ENCODE peak calls at places on chromosomes 11 and 22, in four cellular contexts. S is H1, L is HepG2, F is GM12891. Q is an unnamed sample.

GRCh38 chr11:12094872-12095800 is 15.3 kb upstream of the MICAL2 start:
- DNase-seq in S (no peak), L (no peak), F (no peak), Q (no peak)

GRCh38 chr11:83816572-83817187 is 530.5 kb upstream of the CCDC90B start:
- DNase-seq in S (no peak), L (peak; percentile 9), F (no peak), Q (no peak)

GRCh38 chr11:85801527-85801926 is 9.4 kb downstream of the SYTL2 start:
- DNase-seq in S (no peak), L (no peak), F (no peak), Q (no peak)

GRCh38 chr11:96397863-96398262 is 8.1 kb downstream of the JRKL start:
- DNase-seq in S (no peak), L (no peak), F (no peak), Q (no peak)

GRCh38 chr11:106088896-106089295 is 11.4 kb downstream of the AASDHPPT start:
- DNase-seq in S (no peak), L (no peak), F (no peak), Q (no peak)

GRCh38 chr22:30031764-30032468 is 48.3 kb upstream of the HORMAD2 start:
- DNase-seq in S (no peak), L (no peak), F (no peak), Q (no peak)

GRCh38 chr22:49153921-49154320 is 673.8 kb downstream of the BRD1 start:
- DNase-seq in S (no peak), L (no peak), F (no peak), Q (no peak)

GRCh38 chr11:100808904-100809491 is 121.9 kb downstream of the ARHGAP42 start:
- DNase-seq in S (no peak), L (no peak), F (no peak), Q (no peak)

GRCh38 chr11:41486436-41486835 is 27.0 kb upstream of the LRRC4C start:
- DNase-seq in S (no peak), L (no peak), F (no peak), Q (no peak)

GRCh38 chr11:13415201-13415600 is 47.8 kb downstream of the BTBD10 start:
- DNase-seq in S (no peak), L (no peak), F (no peak), Q (no peak)

GRCh38 chr11:102551188-102551781 is 20.7 kb upstream of the MMP7 start:
- DNase-seq in S (no peak), L (no peak), F (no peak), Q (no peak)

GRCh38 chr22:42604403-42604802 is 10.3 kb downstream of the POLDIP3 start:
- DNase-seq in S (no peak), L (no peak), F (no peak), Q (no peak)

GRCh38 chr11:85941380-85941973 is 86.3 kb downstream of the CCDC83 start:
- DNase-seq in S (peak; percentile 29), L (peak; percentile 56), F (peak; percentile 32), Q (no peak)

GRCh38 chr11:456533-456932 is 6.5 kb downstream of the PTDSS2 start:
- DNase-seq in S (no peak), L (no peak), F (peak; percentile 68), Q (peak; percentile 70)

GRCh38 chr11:111559791-111560190 is 19.3 kb downstream of the LAYN start:
- DNase-seq in S (no peak), L (no peak), F (no peak), Q (no peak)

GRCh38 chr11:64870176-64870892 is 8.1 kb downstream of the EHD1 start:
- DNase-seq in S (no peak), L (peak; percentile 74), F (no peak), Q (no peak)

GRCh38 chr11:30917859-30918478 is 331.8 kb upstream of the MPPED2 start:
- DNase-seq in S (no peak), L (peak; percentile 40), F (peak; percentile 7), Q (peak; percentile 1)

GRCh38 chr11:92240946-92241345 is 16.3 kb downstream of the FAT3 start:
- DNase-seq in S (no peak), L (no peak), F (no peak), Q (no peak)

GRCh38 chr11:75547617-75548054 is 14.4 kb upstream of the SERPINH1 start:
- DNase-seq in S (no peak), L (peak; percentile 64), F (no peak), Q (peak; percentile 66)

GRCh38 chr11:108947654-108948570 is 283.0 kb downstream of the DDX10 start:
- DNase-seq in S (no peak), L (no peak), F (no peak), Q (no peak)

GRCh38 chr22:29150701-29151100 is 55.0 kb upstream of the EMID1 start:
- DNase-seq in S (no peak), L (no peak), F (no peak), Q (no peak)

GRCh38 chr22:20738394-20739089 is 35.4 kb upstream of the SERPIND1 start:
- DNase-seq in S (no peak), L (no peak), F (no peak), Q (no peak)

GRCh38 chr11:43925932-43926505 is 16.4 kb upstream of the C11orf96 start:
- DNase-seq in S (no peak), L (no peak), F (no peak), Q (no peak)

GRCh38 chr11:130029137-130029536 is 26.5 kb upstream of the PRDM10 start:
- DNase-seq in S (no peak), L (peak; percentile 59), F (no peak), Q (no peak)

DNA sequence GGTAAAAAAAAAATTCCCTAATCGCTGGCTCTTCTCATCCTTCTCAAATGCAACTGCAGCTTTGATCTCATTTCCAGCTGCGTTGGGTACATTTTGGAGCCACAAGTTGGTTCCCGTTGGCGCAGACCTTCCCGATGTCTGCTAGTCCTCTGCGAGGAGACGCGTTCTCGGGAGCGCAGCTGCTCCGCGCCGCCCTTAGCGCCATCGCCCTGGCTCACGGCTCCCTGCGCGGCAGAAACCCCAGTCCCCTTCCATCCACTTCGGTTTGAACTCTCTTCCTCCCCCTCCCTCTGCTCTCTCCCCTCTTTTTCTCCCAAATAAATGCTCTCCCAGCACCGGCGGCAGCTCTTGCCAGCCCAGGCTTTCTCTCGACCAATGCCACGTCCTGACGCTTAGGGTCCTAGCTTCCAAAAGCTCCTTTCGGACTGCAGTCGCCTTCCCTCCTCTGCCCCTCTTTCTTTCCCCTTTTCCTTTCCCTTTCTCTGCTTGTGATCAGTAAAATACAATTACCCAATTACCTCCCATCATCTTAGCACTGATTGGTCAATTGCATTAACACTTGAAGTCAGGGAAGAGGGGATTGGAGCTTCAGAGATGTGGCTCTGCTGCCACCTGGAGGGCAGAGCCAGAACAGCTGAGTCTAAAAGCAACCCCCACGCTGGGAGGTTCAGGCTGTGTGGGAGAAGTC is 1165.7 kb downstream of the LRRC4C start:
- DNase-seq in S (peak; percentile 56), L (peak; percentile 61), F (peak; percentile 56), Q (peak; percentile 36)
- TF ChIP-seq POLR2AphosphoS5 in S (no peak), L (no peak), F (no peak), Q (no peak)

GRCh38 chr11:67345949-67346819 is 7.2 kb downstream of the POLD4 start:
- DNase-seq in S (no peak), L (peak; percentile 32), F (no peak), Q (no peak)
- TF ChIP-seq POLR2A in S (no peak), L (no peak), F (no peak), Q (no peak)

GRCh38 chr22:39592104-39593060 is 21.8 kb downstream of the CACNA1I start:
- DNase-seq in S (no peak), L (no peak), F (no peak), Q (no peak)
- TF ChIP-seq TAF1 in S (no peak), L (no peak), F (no peak), Q (no peak)

GRCh38 chr11:112706863-112707262 is 254.4 kb upstream of the NCAM1 start:
- DNase-seq in S (no peak), L (no peak), F (no peak), Q (no peak)
- TF ChIP-seq POLR2AphosphoS5 in S (no peak), L (no peak), F (no peak), Q (no peak)

GRCh38 chr11:76703707-76704106 is 33.2 kb upstream of the LRRC32 start:
- DNase-seq in S (no peak), L (no peak), F (no peak), Q (no peak)

GRCh38 chr11:76700177-76701100 is 29.9 kb upstream of the LRRC32 start:
- DNase-seq in S (no peak), L (peak; percentile 15), F (no peak), Q (no peak)

GRCh38 chr11:76701701-76702100 is 31.2 kb upstream of the LRRC32 start:
- DNase-seq in S (no peak), L (no peak), F (no peak), Q (no peak)

GRCh38 chr11:76704171-76704948 is 33.8 kb upstream of the LRRC32 start:
- DNase-seq in S (peak; percentile 29), L (no peak), F (no peak), Q (no peak)

GRCh38 chr11:76702378-76703128 is 32.0 kb upstream of the LRRC32 start:
- DNase-seq in S (no peak), L (no peak), F (no peak), Q (no peak)
- TF ChIP-seq POLR2A in S (no peak), L (no peak), F (no peak), Q (no peak)

DNA sequence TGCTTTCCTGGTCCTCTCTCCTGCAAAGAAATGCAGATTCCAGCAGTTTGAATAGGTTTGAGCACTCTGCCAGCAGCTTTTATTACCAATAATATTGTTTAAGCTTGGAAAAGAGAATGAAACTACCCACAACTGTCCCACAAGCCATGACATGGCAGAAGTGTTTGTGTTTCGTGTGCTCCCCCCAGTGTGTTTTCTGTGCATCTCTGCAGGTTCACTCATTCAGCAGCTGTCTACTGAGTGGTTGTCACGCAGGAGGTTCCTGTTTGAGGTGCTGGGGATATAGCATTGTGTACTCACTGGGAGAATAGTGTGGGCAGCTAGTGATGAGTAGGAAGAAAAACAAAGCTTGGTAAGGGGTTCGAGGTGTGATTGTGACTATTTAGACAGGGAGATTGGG is 55.3 kb upstream of the SUSD2 start:
- DNase-seq in S (no peak), L (no peak), F (no peak), Q (no peak)
- TF ChIP-seq TAF1 in S (no peak), L (no peak), F (no peak), Q (no peak)

GRCh38 chr11:33691051-33691864 is 9.4 kb downstream of the C11orf91 start:
- DNase-seq in S (no peak), L (peak; percentile 78), F (no peak), Q (no peak)

GRCh38 chr11:33694346-33695050 is 6.1 kb downstream of the C11orf91 start:
- DNase-seq in S (no peak), L (no peak), F (no peak), Q (no peak)

GRCh38 chr11:33689506-33689905 is 11.1 kb downstream of the C11orf91 start:
- DNase-seq in S (no peak), L (no peak), F (no peak), Q (no peak)

GRCh38 chr11:33690290-33691050 is 10.2 kb downstream of the C11orf91 start:
- DNase-seq in S (no peak), L (peak; percentile 46), F (no peak), Q (no peak)

DNA sequence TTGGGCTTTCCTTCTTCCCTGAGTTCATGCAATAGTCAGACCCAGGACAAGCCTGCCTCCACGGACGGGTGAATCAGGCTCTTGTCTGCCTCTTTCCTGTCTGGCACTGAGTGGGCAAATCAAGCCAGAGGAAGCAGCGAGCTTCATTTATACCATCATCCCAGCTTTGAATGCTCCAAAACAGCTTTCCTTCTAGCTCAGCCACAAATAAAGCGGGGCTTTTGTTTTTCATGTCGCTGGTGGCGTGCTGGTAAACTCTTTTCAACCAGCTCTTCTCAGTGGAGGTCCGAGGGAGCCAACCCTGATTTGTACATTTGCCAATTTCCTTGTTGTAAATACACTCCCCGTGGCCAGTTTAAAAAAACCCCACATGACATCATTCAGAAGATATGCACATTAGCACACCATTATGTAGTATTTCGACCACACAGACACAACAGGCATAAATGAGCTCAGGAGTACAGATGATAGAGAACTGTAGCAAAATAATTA is 8.6 kb downstream of the C11orf91 start:
- DNase-seq in S (no peak), L (peak; percentile 76), F (no peak), Q (no peak)
- TF ChIP-seq POLR2AphosphoS5 in S (no peak), L (no peak), F (no peak), Q (no peak)